ENCODE peak calls at places on chromosomes 2 and 18, in six cellular contexts. D is cardiac septum; M is bronchial epithelial cell; A is NCI-H524; F is effector CD4-positive, alpha-beta T cell; C is epithelial cell of proximal tubule. O is an unnamed sample.

GRCh38 chr2:226414313-226414712 is 385.3 kb downstream of the IRS1 start:
- DNase-seq in F (no peak), D (no peak), A (peak), C (no peak), M (no peak), O (no peak)

GRCh38 chr2:44743473-44743872 is 198.0 kb upstream of the SIX3 start:
- DNase-seq in D (no peak), C (no peak), F (no peak), A (no peak), M (no peak), O (no peak)

GRCh38 chr2:218983263-218983970 is 1.6 kb downstream of the FEV start:
- DNase-seq in M (no peak), D (no peak), A (no peak), F (no peak), C (no peak), O (no peak)

GRCh38 chr2:11343626-11344341 is 652 bp downstream of the ROCK2 start:
- DNase-seq in C (no peak), F (no peak), M (peak), D (peak), A (peak), O (peak)

GRCh38 chr2:13650586-13651180 is 933.9 kb downstream of the TRIB2 start:
- DNase-seq in A (peak), M (peak), D (no peak), C (no peak), F (no peak), O (no peak)

GRCh38 chr2:108616731-108617161 is 82.5 kb downstream of the LIMS1 start:
- DNase-seq in M (peak), A (peak), D (no peak), C (no peak), F (no peak), O (no peak)

GRCh38 chr18:45423664-45424063 is 191.6 kb upstream of the SLC14A2 start:
- DNase-seq in C (no peak), D (no peak), M (no peak), F (no peak), A (no peak), O (no peak)

GRCh38 chr2:45869165-45869501 is 217.7 kb downstream of the PRKCE start:
- DNase-seq in M (no peak), C (no peak), A (no peak), F (no peak), D (no peak), O (no peak)

GRCh38 chr2:68466361-68466777 is 725 bp downstream of the FBXO48 start:
- DNase-seq in D (no peak), C (peak), F (peak), A (peak), M (peak), O (peak)

GRCh38 chr2:236887953-236888765 is 197.5 kb upstream of the COPS8 start:
- DNase-seq in C (no peak), M (no peak), F (no peak), A (no peak), D (no peak), O (no peak)

GRCh38 chr2:132721938-132722337 is 51.9 kb upstream of the LYPD1 start:
- DNase-seq in A (no peak), F (no peak), C (no peak), M (peak), D (no peak), O (no peak)

GRCh38 chr2:222887124-222887523 is 26.3 kb downstream of the ACSL3 start:
- DNase-seq in D (no peak), A (no peak), C (no peak), M (peak), F (no peak), O (no peak)

GRCh38 chr2:166784296-166784946 is 103.9 kb upstream of the XIRP2 start:
- DNase-seq in C (no peak), D (no peak), F (no peak), A (no peak), M (no peak), O (no peak)

GRCh38 chr18:47585914-47586313 is 334.5 kb upstream of the SKOR2 start:
- DNase-seq in C (no peak), A (no peak), F (no peak), D (no peak), M (no peak), O (no peak)

O was measured in T-helper 1 cell.